ENCODE peak calls at places on chromosomes 3 and 15, in four cellular contexts. U, S, R and B are unnamed samples.

GRCh38 chr3:128323206-128324081 is 143.2 kb downstream of the DNAJB8 start:
- DNase-seq in R (peak), S (no peak), U (peak), B (no peak)

GRCh38 chr3:43872901-43873300 is 182.2 kb downstream of the ABHD5 start:
- DNase-seq in U (no peak), R (peak), S (no peak), B (peak)

GRCh38 chr3:106157411-106157810 is 288.6 kb upstream of the CBLB start:
- DNase-seq in U (no peak), S (no peak), R (no peak), B (no peak)

GRCh38 chr3:108477511-108478147 is 32.8 kb downstream of the MYH15 start:
- DNase-seq in U (peak), S (peak), R (peak), B (peak)

GRCh38 chr3:48459773-48460516 is 13.4 kb downstream of the ATRIP start:
- DNase-seq in R (no peak), U (no peak), S (no peak), B (no peak)

GRCh38 chr3:49534581-49535495 is 19.4 kb upstream of the BSN start:
- DNase-seq in S (no peak), R (no peak), U (no peak), B (peak)

GRCh38 chr3:14574183-14574582 is 34.0 kb upstream of the GRIP2 start:
- DNase-seq in U (no peak), R (no peak), S (no peak), B (no peak)

GRCh38 chr3:156483961-156484787 is 70.7 kb downstream of the SSR3 start:
- DNase-seq in U (no peak), R (peak), S (peak), B (peak)

GRCh38 chr3:101898752-101899169 is 49.4 kb downstream of the NFKBIZ start:
- DNase-seq in S (peak), U (no peak), R (no peak), B (no peak)

GRCh38 chr3:26484140-26484539 is 138.4 kb upstream of the LRRC3B start:
- DNase-seq in R (peak), S (peak), U (no peak), B (no peak)

GRCh38 chr3:150020527-150020926 is 49.8 kb upstream of the PFN2 start:
- DNase-seq in S (no peak), U (no peak), R (peak), B (peak)

GRCh38 chr3:119559441-119559963 is at the start of gene CD80:
- DNase-seq in S (peak), R (peak), U (peak), B (peak)

GRCh38 chr3:7270731-7271130 is 409.8 kb downstream of the GRM7 start:
- DNase-seq in R (no peak), S (no peak), U (no peak), B (no peak)

GRCh38 chr15:64315136-64315661 is 40.8 kb downstream of the CSNK1G1 start:
- DNase-seq in S (no peak), U (no peak), R (no peak), B (no peak)

GRCh38 chr15:84947947-84948830 is 33.5 kb upstream of the PDE8A start:
- DNase-seq in S (no peak), R (peak), U (no peak), B (peak)

GRCh38 chr15:66071621-66072295 is 181.8 kb downstream of the MEGF11 start:
- DNase-seq in U (no peak), R (no peak), S (no peak), B (no peak)

GRCh38 chr3:110743202-110743601 is 328.4 kb upstream of the NECTIN3 start:
- DNase-seq in R (no peak), S (no peak), U (no peak), B (no peak)

GRCh38 chr3:133783762-133784161 is 21.9 kb upstream of the SRPRB start:
- DNase-seq in U (no peak), R (no peak), S (no peak), B (no peak)

GRCh38 chr3:48433472-48434118 is 3.7 kb upstream of the PLXNB1 start:
- DNase-seq in U (no peak), S (no peak), R (peak), B (no peak)

GRCh38 chr15:22811640-22812039 is 25.2 kb downstream of the NIPA1 start:
- DNase-seq in S (peak), U (peak), R (peak), B (no peak)

GRCh38 chr15:34271493-34271892 is 46.7 kb downstream of the EMC4 start:
- DNase-seq in R (peak), S (peak), U (no peak), B (peak)

GRCh38 chr3:72974956-72975355 is 21.7 kb upstream of the PPP4R2 start:
- DNase-seq in U (no peak), R (no peak), S (no peak), B (no peak)

GRCh38 chr3:2944628-2945027 is 165.5 kb downstream of the IL5RA start:
- DNase-seq in S (no peak), U (no peak), R (no peak), B (no peak)